ENCODE peak calls at places on chromosome 10, in eight cellular contexts. One of them, this sample, is unnamed.

GRCh38 chr10:31317652-31318381 is 1.2 kb upstream of the ZEB1 start:
- DNase-seq in endodermal cell: no peak
- DNase-seq in astrocyte of the spinal cord: peak; percentile 78
- DNase-seq in A549: no peak
- DNase-seq in neural crest cell: no peak
- DNase-seq in adrenal gland: no peak
- DNase-seq in fibroblast of pulmonary artery: no peak
- DNase-seq in endothelial cell of umbilical vein: peak; percentile 88
- DNase-seq in this sample: no peak

GRCh38 chr10:70283071-70283444 is 746 bp downstream of the NPFFR1 start:
- DNase-seq in endodermal cell: no peak
- DNase-seq in astrocyte of the spinal cord: no peak
- DNase-seq in A549: no peak
- DNase-seq in neural crest cell: no peak
- DNase-seq in adrenal gland: no peak
- DNase-seq in fibroblast of pulmonary artery: no peak
- DNase-seq in endothelial cell of umbilical vein: no peak
- DNase-seq in this sample: no peak

GRCh38 chr10:50224330-50224952 is 26.9 kb downstream of the ASAH2 start:
- DNase-seq in endodermal cell: peak; percentile 69
- DNase-seq in astrocyte of the spinal cord: peak; percentile 61
- DNase-seq in A549: peak; percentile 72
- DNase-seq in neural crest cell: peak; percentile 12
- DNase-seq in adrenal gland: peak; percentile 23
- DNase-seq in fibroblast of pulmonary artery: peak; percentile 70
- DNase-seq in endothelial cell of umbilical vein: peak; percentile 55
- DNase-seq in this sample: peak; percentile 64

GRCh38 chr10:17432738-17433137 is 21.7 kb downstream of the ST8SIA6 start:
- DNase-seq in endodermal cell: no peak
- DNase-seq in astrocyte of the spinal cord: peak; percentile 25
- DNase-seq in A549: no peak
- DNase-seq in neural crest cell: no peak
- DNase-seq in adrenal gland: no peak
- DNase-seq in fibroblast of pulmonary artery: peak; percentile 29
- DNase-seq in endothelial cell of umbilical vein: no peak
- DNase-seq in this sample: no peak

GRCh38 chr10:8498881-8499280 is 444.4 kb downstream of the GATA3 start:
- DNase-seq in endodermal cell: no peak
- DNase-seq in astrocyte of the spinal cord: no peak
- DNase-seq in A549: peak; percentile 2
- DNase-seq in neural crest cell: no peak
- DNase-seq in adrenal gland: no peak
- DNase-seq in fibroblast of pulmonary artery: no peak
- DNase-seq in endothelial cell of umbilical vein: no peak
- DNase-seq in this sample: no peak

GRCh38 chr10:127254276-127254675 is 57.9 kb upstream of the INSYN2A start:
- DNase-seq in endodermal cell: no peak
- DNase-seq in astrocyte of the spinal cord: no peak
- DNase-seq in A549: no peak
- DNase-seq in neural crest cell: no peak
- DNase-seq in adrenal gland: no peak
- DNase-seq in fibroblast of pulmonary artery: peak; percentile 72
- DNase-seq in endothelial cell of umbilical vein: peak; percentile 33
- DNase-seq in this sample: no peak

GRCh38 chr10:84348431-84348830 is 20.0 kb downstream of the CCSER2 start:
- DNase-seq in endodermal cell: no peak
- DNase-seq in astrocyte of the spinal cord: no peak
- DNase-seq in A549: no peak
- DNase-seq in neural crest cell: no peak
- DNase-seq in adrenal gland: no peak
- DNase-seq in fibroblast of pulmonary artery: peak; percentile 68
- DNase-seq in endothelial cell of umbilical vein: no peak
- DNase-seq in this sample: peak; percentile 37

GRCh38 chr10:106440355-106440754 is 724.2 kb downstream of the SORCS1 start:
- DNase-seq in endodermal cell: no peak
- DNase-seq in astrocyte of the spinal cord: peak; percentile 78
- DNase-seq in A549: no peak
- DNase-seq in neural crest cell: no peak
- DNase-seq in adrenal gland: no peak
- DNase-seq in fibroblast of pulmonary artery: no peak
- DNase-seq in endothelial cell of umbilical vein: no peak
- DNase-seq in this sample: no peak

GRCh38 chr10:131899695-131900349 is 986 bp upstream of the PPP2R2D start:
- DNase-seq in endodermal cell: peak; percentile 61
- DNase-seq in astrocyte of the spinal cord: no peak
- DNase-seq in A549: no peak
- DNase-seq in neural crest cell: no peak
- DNase-seq in adrenal gland: no peak
- DNase-seq in fibroblast of pulmonary artery: no peak
- DNase-seq in endothelial cell of umbilical vein: peak; percentile 16
- DNase-seq in this sample: no peak

GRCh38 chr10:60480865-60481563 is 91.3 kb upstream of the ANK3 start:
- DNase-seq in endodermal cell: no peak
- DNase-seq in astrocyte of the spinal cord: peak; percentile 85
- DNase-seq in A549: peak; percentile 91
- DNase-seq in neural crest cell: no peak
- DNase-seq in adrenal gland: peak; percentile 67
- DNase-seq in fibroblast of pulmonary artery: peak; percentile 91
- DNase-seq in endothelial cell of umbilical vein: peak; percentile 40
- DNase-seq in this sample: peak; percentile 73

GRCh38 chr10:74976565-74976964 is 134.9 kb upstream of the SAMD8 start:
- DNase-seq in endodermal cell: peak; percentile 61
- DNase-seq in astrocyte of the spinal cord: no peak
- DNase-seq in A549: peak; percentile 13
- DNase-seq in neural crest cell: no peak
- DNase-seq in adrenal gland: no peak
- DNase-seq in fibroblast of pulmonary artery: no peak
- DNase-seq in endothelial cell of umbilical vein: no peak
- DNase-seq in this sample: no peak

GRCh38 chr10:80502621-80503583 is 34.8 kb upstream of the SH2D4B start:
- DNase-seq in endodermal cell: no peak
- DNase-seq in astrocyte of the spinal cord: no peak
- DNase-seq in A549: no peak
- DNase-seq in neural crest cell: no peak
- DNase-seq in adrenal gland: no peak
- DNase-seq in fibroblast of pulmonary artery: no peak
- DNase-seq in endothelial cell of umbilical vein: no peak
- DNase-seq in this sample: no peak

GRCh38 chr10:111004016-111004415 is 72.8 kb upstream of the ADRA2A start:
- DNase-seq in endodermal cell: no peak
- DNase-seq in astrocyte of the spinal cord: no peak
- DNase-seq in A549: no peak
- DNase-seq in neural crest cell: no peak
- DNase-seq in adrenal gland: no peak
- DNase-seq in fibroblast of pulmonary artery: no peak
- DNase-seq in endothelial cell of umbilical vein: no peak
- DNase-seq in this sample: no peak

GRCh38 chr10:35451103-35452016 is 115.1 kb downstream of the CCNY start:
- DNase-seq in endodermal cell: peak; percentile 60
- DNase-seq in astrocyte of the spinal cord: no peak
- DNase-seq in A549: no peak
- DNase-seq in neural crest cell: no peak
- DNase-seq in adrenal gland: no peak
- DNase-seq in fibroblast of pulmonary artery: peak; percentile 62
- DNase-seq in endothelial cell of umbilical vein: no peak
- DNase-seq in this sample: no peak

GRCh38 chr10:126598009-126598408 is 72.5 kb downstream of the C10orf90 start:
- DNase-seq in endodermal cell: peak; percentile 89
- DNase-seq in astrocyte of the spinal cord: peak; percentile 50
- DNase-seq in A549: peak; percentile 49
- DNase-seq in neural crest cell: peak; percentile 25
- DNase-seq in adrenal gland: no peak
- DNase-seq in fibroblast of pulmonary artery: peak; percentile 45
- DNase-seq in endothelial cell of umbilical vein: peak; percentile 10
- DNase-seq in this sample: peak; percentile 20

GRCh38 chr10:7789390-7789789 is 1.4 kb downstream of the ATP5F1C start:
- DNase-seq in endodermal cell: no peak
- DNase-seq in astrocyte of the spinal cord: peak; percentile 16
- DNase-seq in A549: no peak
- DNase-seq in neural crest cell: no peak
- DNase-seq in adrenal gland: peak; percentile 76
- DNase-seq in fibroblast of pulmonary artery: peak; percentile 34
- DNase-seq in endothelial cell of umbilical vein: peak; percentile 17
- DNase-seq in this sample: peak; percentile 21

GRCh38 chr10:113273151-113273876 is 279.5 kb upstream of the HABP2 start:
- DNase-seq in endodermal cell: peak; percentile 65
- DNase-seq in astrocyte of the spinal cord: peak; percentile 5
- DNase-seq in A549: no peak
- DNase-seq in neural crest cell: peak; percentile 22
- DNase-seq in adrenal gland: peak; percentile 23
- DNase-seq in fibroblast of pulmonary artery: peak; percentile 4
- DNase-seq in endothelial cell of umbilical vein: peak; percentile 8
- DNase-seq in this sample: no peak

GRCh38 chr10:1208376-1209311 is 152.5 kb downstream of the WDR37 start:
- DNase-seq in endodermal cell: no peak
- DNase-seq in astrocyte of the spinal cord: no peak
- DNase-seq in A549: no peak
- DNase-seq in neural crest cell: no peak
- DNase-seq in adrenal gland: no peak
- DNase-seq in fibroblast of pulmonary artery: no peak
- DNase-seq in endothelial cell of umbilical vein: no peak
- DNase-seq in this sample: no peak

GRCh38 chr10:114304017-114304565 is 65.0 kb downstream of the VWA2 start:
- DNase-seq in endodermal cell: peak; percentile 93
- DNase-seq in astrocyte of the spinal cord: peak; percentile 93
- DNase-seq in A549: peak; percentile 80
- DNase-seq in neural crest cell: peak; percentile 88
- DNase-seq in adrenal gland: peak; percentile 81
- DNase-seq in fibroblast of pulmonary artery: peak; percentile 87
- DNase-seq in endothelial cell of umbilical vein: peak; percentile 91
- DNase-seq in this sample: peak; percentile 86

GRCh38 chr10:104928733-104929132 is 287.6 kb downstream of the SORCS3 start:
- DNase-seq in endodermal cell: no peak
- DNase-seq in astrocyte of the spinal cord: no peak
- DNase-seq in A549: no peak
- DNase-seq in neural crest cell: no peak
- DNase-seq in adrenal gland: no peak
- DNase-seq in fibroblast of pulmonary artery: no peak
- DNase-seq in endothelial cell of umbilical vein: no peak
- DNase-seq in this sample: no peak

GRCh38 chr10:104924101-104924795 is 283.2 kb downstream of the SORCS3 start:
- DNase-seq in endodermal cell: no peak
- DNase-seq in astrocyte of the spinal cord: no peak
- DNase-seq in A549: no peak
- DNase-seq in neural crest cell: no peak
- DNase-seq in adrenal gland: no peak
- DNase-seq in fibroblast of pulmonary artery: no peak
- DNase-seq in endothelial cell of umbilical vein: no peak
- DNase-seq in this sample: no peak

GRCh38 chr10:104923501-104923900 is 282.4 kb downstream of the SORCS3 start:
- DNase-seq in endodermal cell: no peak
- DNase-seq in astrocyte of the spinal cord: no peak
- DNase-seq in A549: no peak
- DNase-seq in neural crest cell: no peak
- DNase-seq in adrenal gland: no peak
- DNase-seq in fibroblast of pulmonary artery: no peak
- DNase-seq in endothelial cell of umbilical vein: no peak
- DNase-seq in this sample: no peak

GRCh38 chr10:104922810-104923209 is 281.7 kb downstream of the SORCS3 start:
- DNase-seq in endodermal cell: no peak
- DNase-seq in astrocyte of the spinal cord: no peak
- DNase-seq in A549: no peak
- DNase-seq in neural crest cell: no peak
- DNase-seq in adrenal gland: no peak
- DNase-seq in fibroblast of pulmonary artery: no peak
- DNase-seq in endothelial cell of umbilical vein: no peak
- DNase-seq in this sample: no peak

GRCh38 chr10:104925232-104925851 is 284.3 kb downstream of the SORCS3 start:
- DNase-seq in endodermal cell: peak; percentile 85
- DNase-seq in astrocyte of the spinal cord: peak; percentile 26
- DNase-seq in A549: peak; percentile 56
- DNase-seq in neural crest cell: peak; percentile 56
- DNase-seq in adrenal gland: peak; percentile 40
- DNase-seq in fibroblast of pulmonary artery: peak; percentile 19
- DNase-seq in endothelial cell of umbilical vein: no peak
- DNase-seq in this sample: no peak
- TF ChIP-seq CTCF in endodermal cell: peak; percentile 94
- TF ChIP-seq CTCF in astrocyte of the spinal cord: peak; percentile 62
- TF ChIP-seq CTCF in A549: peak; percentile 60
- TF ChIP-seq CTCF in neural crest cell: peak; percentile 85
- TF ChIP-seq CTCF in adrenal gland: peak; percentile 65
- TF ChIP-seq CTCF in fibroblast of pulmonary artery: peak; percentile 37
- TF ChIP-seq CTCF in endothelial cell of umbilical vein: no peak
- TF ChIP-seq CTCF in this sample: peak; percentile 74

DNA sequence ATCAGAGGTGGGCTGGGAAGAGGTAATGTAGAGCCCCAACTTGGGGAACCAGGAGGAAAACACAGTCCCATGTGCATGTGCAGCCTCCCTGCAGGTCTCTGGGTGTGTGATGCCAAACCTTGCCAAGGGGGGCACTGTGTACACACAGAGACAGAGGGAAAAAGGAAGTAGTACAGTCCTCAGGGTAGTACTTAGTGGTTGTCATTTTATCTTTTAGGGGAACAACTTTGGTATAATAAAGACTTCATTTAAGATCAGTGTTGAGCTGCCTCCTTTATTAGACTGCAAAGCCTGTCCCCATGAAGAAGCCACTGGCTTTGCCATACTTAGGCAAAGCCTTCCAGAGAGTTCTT is 151.8 kb downstream of the CDH23 start:
- DNase-seq in endodermal cell: peak; percentile 76
- DNase-seq in astrocyte of the spinal cord: peak; percentile 22
- DNase-seq in A549: peak; percentile 19
- DNase-seq in neural crest cell: peak; percentile 44
- DNase-seq in adrenal gland: no peak
- DNase-seq in fibroblast of pulmonary artery: peak; percentile 18
- DNase-seq in endothelial cell of umbilical vein: no peak
- DNase-seq in this sample: no peak
- TF ChIP-seq CTCF in endodermal cell: peak; percentile 69
- TF ChIP-seq CTCF in astrocyte of the spinal cord: peak; percentile 55
- TF ChIP-seq CTCF in A549: peak; percentile 25
- TF ChIP-seq CTCF in neural crest cell: peak; percentile 64
- TF ChIP-seq CTCF in adrenal gland: peak; percentile 21
- TF ChIP-seq CTCF in fibroblast of pulmonary artery: peak; percentile 43
- TF ChIP-seq CTCF in endothelial cell of umbilical vein: peak; percentile 34
- TF ChIP-seq CTCF in this sample: peak; percentile 71

GRCh38 chr10:71314028-71314693 is 4.9 kb upstream of the SLC29A3 start:
- DNase-seq in endodermal cell: peak; percentile 85
- DNase-seq in astrocyte of the spinal cord: peak; percentile 19
- DNase-seq in A549: peak; percentile 55
- DNase-seq in neural crest cell: peak; percentile 54
- DNase-seq in adrenal gland: peak; percentile 49
- DNase-seq in fibroblast of pulmonary artery: peak; percentile 46
- DNase-seq in endothelial cell of umbilical vein: peak; percentile 28
- DNase-seq in this sample: no peak
- TF ChIP-seq CTCF in endodermal cell: peak; percentile 97
- TF ChIP-seq CTCF in astrocyte of the spinal cord: peak; percentile 75
- TF ChIP-seq CTCF in A549: peak; percentile 93
- TF ChIP-seq CTCF in neural crest cell: peak; percentile 96
- TF ChIP-seq CTCF in adrenal gland: peak; percentile 94
- TF ChIP-seq CTCF in fibroblast of pulmonary artery: peak; percentile 60
- TF ChIP-seq CTCF in endothelial cell of umbilical vein: peak; percentile 81
- TF ChIP-seq CTCF in this sample: peak; percentile 86

DNA sequence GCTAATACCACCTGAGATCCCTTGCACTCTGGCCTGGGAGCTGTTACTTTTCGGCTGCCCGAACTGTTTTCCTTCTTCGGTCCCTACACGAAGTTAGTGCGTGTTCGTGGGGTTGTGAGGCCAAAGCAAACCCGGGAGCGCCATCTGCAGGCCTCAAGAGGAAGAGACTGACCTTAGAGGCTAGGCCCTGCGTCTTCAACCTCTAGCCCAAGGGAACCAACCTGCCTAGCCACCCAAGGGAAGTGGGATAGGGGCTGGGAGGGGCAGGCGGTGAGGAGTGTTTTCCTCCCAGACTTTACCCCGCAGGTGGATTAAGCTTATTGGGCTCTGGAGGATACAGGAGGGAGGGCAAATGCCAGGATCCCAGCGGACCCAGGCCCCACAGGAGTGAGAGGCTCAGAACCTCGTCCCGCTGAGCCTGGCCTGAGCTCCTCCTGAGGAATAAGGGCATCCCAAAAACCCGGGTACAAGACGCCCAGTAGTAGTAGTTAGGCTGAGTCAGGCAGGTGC is 1.7 kb upstream of the PAX2 start:
- DNase-seq in endodermal cell: peak; percentile 84
- DNase-seq in astrocyte of the spinal cord: no peak
- DNase-seq in A549: peak; percentile 85
- DNase-seq in neural crest cell: no peak
- DNase-seq in adrenal gland: peak; percentile 43
- DNase-seq in fibroblast of pulmonary artery: peak; percentile 76
- DNase-seq in endothelial cell of umbilical vein: peak; percentile 44
- DNase-seq in this sample: peak; percentile 3
- TF ChIP-seq CTCF in endodermal cell: peak; percentile 91
- TF ChIP-seq CTCF in astrocyte of the spinal cord: peak; percentile 62
- TF ChIP-seq CTCF in A549: peak; percentile 88
- TF ChIP-seq CTCF in neural crest cell: peak; percentile 71
- TF ChIP-seq CTCF in adrenal gland: peak; percentile 60
- TF ChIP-seq CTCF in fibroblast of pulmonary artery: peak; percentile 77
- TF ChIP-seq CTCF in endothelial cell of umbilical vein: peak; percentile 82
- TF ChIP-seq CTCF in this sample: peak; percentile 82

This sample was measured in HFFc6.